ENCODE peak calls at places on chromosomes 7 and 10, in eight cellular contexts. D is GM23338, H is GM06990, C is epithelial cell of esophagus, G is astrocyte of the spinal cord, U is right atrium auricular region, J is heart left ventricle, L is spleen. X is an unnamed sample.

GRCh38 chr10:70672993-70673928 is 955 bp downstream of the ADAMTS14 start:
- DNase-seq in D (peak), H (no peak), C (peak), G (peak), U (no peak), J (peak), L (no peak), X (peak)

GRCh38 chr10:58140054-58140453 is 127.6 kb downstream of the IPMK start:
- DNase-seq in D (no peak), H (no peak), C (no peak), G (no peak), U (no peak), J (no peak), L (no peak), X (no peak)

GRCh38 chr10:43594944-43595589 is 11.2 kb upstream of the ZNF485 start:
- DNase-seq in D (no peak), H (peak), C (peak), G (peak), U (no peak), J (no peak), L (no peak), X (peak)

GRCh38 chr10:122999347-122999746 is 9.2 kb downstream of the IKZF5 start:
- DNase-seq in D (no peak), H (no peak), C (peak), G (no peak), U (no peak), J (no peak), L (no peak), X (no peak)

GRCh38 chr10:96306516-96306915 is 2.3 kb downstream of the DNTT start:
- DNase-seq in D (no peak), H (no peak), C (no peak), G (no peak), U (no peak), J (peak), L (peak), X (no peak)

GRCh38 chr10:118520116-118520742 is 75.2 kb downstream of the PRLHR start:
- DNase-seq in D (no peak), H (no peak), C (no peak), G (no peak), U (no peak), J (no peak), L (no peak), X (no peak)

GRCh38 chr7:151273646-151274375 is 25.3 kb upstream of the SMARCD3 start:
- DNase-seq in D (no peak), H (no peak), C (no peak), G (no peak), U (no peak), J (no peak), L (peak), X (no peak)

GRCh38 chr10:61628199-61628874 is 34.4 kb upstream of the CABCOCO1 start:
- DNase-seq in D (no peak), H (no peak), C (peak), G (peak), U (no peak), J (no peak), L (no peak), X (no peak)

GRCh38 chr10:3806603-3807002 is 21.6 kb upstream of the KLF6 start:
- DNase-seq in D (no peak), H (no peak), C (peak), G (peak), U (no peak), J (no peak), L (no peak), X (no peak)

GRCh38 chr7:72406820-72407403 is 5.2 kb downstream of the CALN1 start:
- DNase-seq in D (no peak), H (no peak), C (no peak), G (no peak), U (no peak), J (no peak), L (no peak), X (no peak)
- TF ChIP-seq CTCF in D (peak), H (peak), C (no peak), G (no peak), U (no peak), J (no peak), L (no peak), X (no peak)

GRCh38 chr7:35801392-35802101 is 690 bp downstream of the SEPTIN7 start:
- DNase-seq in D (peak), H (peak), C (peak), G (peak), U (peak), J (peak), L (peak), X (peak)

GRCh38 chr7:35802649-35803048 is 1.8 kb downstream of the SEPTIN7 start:
- DNase-seq in D (no peak), H (peak), C (no peak), G (no peak), U (no peak), J (no peak), L (no peak), X (peak)

GRCh38 chr7:35799846-35800717 is 775 bp upstream of the SEPTIN7 start:
- DNase-seq in D (peak), H (peak), C (peak), G (peak), U (peak), J (peak), L (peak), X (peak)

GRCh38 chr7:35800718-35801391 is at the start of gene SEPTIN7:
- DNase-seq in D (peak), H (peak), C (peak), G (peak), U (peak), J (peak), L (peak), X (peak)

GRCh38 chr7:35802102-35802466 is 1.2 kb downstream of the SEPTIN7 start:
- DNase-seq in D (no peak), H (no peak), C (no peak), G (no peak), U (no peak), J (no peak), L (no peak), X (no peak)
- TF ChIP-seq CTCF in D (no peak), H (no peak), C (no peak), G (no peak), U (no peak), J (no peak), L (no peak), X (no peak)

GRCh38 chr7:81260152-81260551 is 341.3 kb upstream of the SEMA3C start:
- DNase-seq in D (no peak), H (no peak), C (no peak), G (no peak), U (no peak), J (no peak), L (no peak), X (no peak)

DNA sequence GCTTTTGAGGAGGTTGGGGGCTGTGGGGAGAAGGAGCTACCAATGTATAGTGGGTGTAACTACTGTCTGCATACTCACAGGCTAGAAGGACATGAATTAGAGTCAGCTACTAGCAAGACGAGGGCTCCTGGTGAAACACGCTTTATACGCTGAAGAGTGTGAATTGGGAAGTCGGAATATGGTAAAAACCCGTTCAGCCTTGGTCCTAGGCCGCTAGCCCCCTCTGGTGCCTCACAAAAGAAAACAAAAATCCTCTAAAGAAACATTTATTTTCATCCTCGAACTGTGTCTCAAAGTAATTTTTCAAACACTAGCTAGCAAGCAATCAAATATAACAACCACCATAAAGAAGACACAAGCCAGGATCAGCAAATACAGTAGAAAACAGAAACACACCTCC is 338.1 kb upstream of the SEMA3C start:
- DNase-seq in D (peak), H (no peak), C (no peak), G (no peak), U (no peak), J (no peak), L (no peak), X (no peak)
- TF ChIP-seq CTCF in D (peak), H (no peak), C (no peak), G (peak), U (no peak), J (peak), L (no peak), X (no peak)

DNA sequence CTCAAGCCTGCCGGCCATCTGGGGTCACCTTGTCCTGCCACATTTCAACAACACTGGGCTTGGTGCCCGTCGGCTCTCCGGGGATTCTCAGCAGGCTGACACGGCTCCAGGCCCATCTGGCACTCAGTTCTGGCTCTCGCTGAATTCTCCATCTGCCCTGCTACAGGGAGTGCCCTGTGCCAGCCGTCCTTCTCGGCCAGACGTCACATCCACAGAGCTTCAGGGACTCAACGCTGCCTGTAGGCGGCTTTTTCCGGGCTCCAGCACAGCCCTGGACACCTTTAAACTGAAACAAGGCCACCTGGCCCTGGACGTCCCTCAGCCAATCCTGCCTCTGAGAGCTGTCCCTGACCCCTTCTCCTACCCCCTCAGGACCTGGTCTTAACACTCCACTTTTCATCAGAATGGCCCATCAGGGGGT is 43.0 kb downstream of the TMEM130 start:
- DNase-seq in D (peak), H (no peak), C (no peak), G (no peak), U (peak), J (peak), L (no peak), X (no peak)
- TF ChIP-seq CTCF in D (no peak), H (no peak), C (peak), G (no peak), U (no peak), J (peak), L (no peak), X (no peak)

GRCh38 chr7:29968683-29969457 is 20.7 kb downstream of the SCRN1 start:
- DNase-seq in D (no peak), H (no peak), C (peak), G (peak), U (no peak), J (no peak), L (no peak), X (no peak)
- TF ChIP-seq CTCF in D (no peak), H (no peak), C (no peak), G (no peak), U (no peak), J (no peak), L (no peak), X (no peak)

DNA sequence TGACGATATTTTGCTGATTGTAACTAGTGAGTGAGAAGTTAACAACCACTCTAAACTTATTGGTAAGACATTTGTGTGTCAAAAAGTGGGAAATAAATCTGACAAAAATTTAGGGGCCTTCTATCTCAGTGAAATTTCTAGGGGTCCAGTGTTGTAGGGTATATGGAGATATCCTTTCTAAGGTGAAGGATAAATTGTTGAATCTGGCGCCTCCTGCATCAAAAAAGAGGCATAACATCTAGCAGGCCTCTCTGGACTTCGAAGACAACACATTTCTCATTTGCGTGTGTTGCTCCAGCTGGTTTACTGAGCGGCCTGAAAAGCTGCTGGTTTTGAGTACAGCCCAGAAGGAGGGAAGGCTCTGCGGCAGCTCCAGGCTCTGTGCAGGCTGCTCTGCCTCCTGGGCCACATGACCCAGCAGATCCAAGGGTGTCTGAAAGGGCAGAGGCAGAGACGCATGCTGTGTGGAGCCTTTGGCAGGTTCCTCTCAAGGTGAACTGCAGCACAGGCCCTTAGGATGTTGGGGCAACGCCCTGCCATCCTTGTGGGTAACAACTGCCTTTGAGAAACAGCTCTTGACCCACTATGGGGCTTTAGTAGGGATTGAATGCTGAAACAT is 72.4 kb downstream of the LMBR1 start:
- DNase-seq in D (peak), H (no peak), C (no peak), G (no peak), U (no peak), J (no peak), L (no peak), X (no peak)
- TF ChIP-seq CTCF in D (peak), H (peak), C (peak), G (peak), U (no peak), J (no peak), L (no peak), X (no peak)

DNA sequence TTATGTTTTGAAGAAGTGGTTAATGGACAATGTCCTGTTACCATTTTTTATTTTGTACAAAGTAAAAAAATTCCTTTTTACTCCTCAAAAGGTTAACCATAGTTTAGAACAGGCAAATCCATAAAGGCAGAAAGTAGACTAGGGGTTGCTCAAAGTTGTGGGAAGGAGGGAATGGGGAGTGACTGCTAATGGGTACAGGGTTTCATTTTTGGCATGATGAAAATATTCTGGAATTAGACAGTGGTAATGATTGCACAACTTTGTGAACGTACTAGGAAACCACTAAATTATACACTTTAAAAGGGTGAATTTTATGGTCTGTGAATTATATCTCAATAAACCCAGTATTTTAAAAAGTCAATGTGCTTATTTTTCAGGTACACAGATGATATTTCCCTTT is 35.4 kb upstream of the CDK14 start:
- DNase-seq in D (no peak), H (no peak), C (no peak), G (peak), U (no peak), J (no peak), L (no peak), X (no peak)
- TF ChIP-seq CTCF in D (no peak), H (no peak), C (no peak), G (no peak), U (no peak), J (no peak), L (no peak), X (no peak)